ENCODE peak calls at places on chromosomes 11 and 22, in four cellular contexts. B, N, W and Y are unnamed samples.

GRCh38 chr11:95762513-95762912 is 27.1 kb downstream of the FAM76B start:
- DNase-seq in B (no peak), N (no peak), W (no peak), Y (no peak)

GRCh38 chr11:100774132-100774531 is 87.0 kb downstream of the ARHGAP42 start:
- DNase-seq in B (no peak), N (no peak), W (no peak), Y (no peak)

GRCh38 chr22:31089101-31090100 is 8.3 kb downstream of the SMTN start:
- DNase-seq in B (peak; percentile 61), N (no peak), W (no peak), Y (no peak)

GRCh38 chr11:70415176-70415575 is 16.8 kb downstream of the CTTN start:
- DNase-seq in B (no peak), N (no peak), W (no peak), Y (no peak)

GRCh38 chr11:706439-706956 is 467 bp downstream of the EPS8L2 start:
- DNase-seq in B (peak; percentile 52), N (no peak), W (no peak), Y (no peak)

GRCh38 chr22:20183823-20184222 is 33.0 kb upstream of the CCDC188 start:
- DNase-seq in B (no peak), N (no peak), W (no peak), Y (no peak)

GRCh38 chr11:1340111-1340510 is 30.7 kb upstream of the TOLLIP start:
- DNase-seq in B (no peak), N (no peak), W (no peak), Y (no peak)

GRCh38 chr22:20591660-20592310 is 84.4 kb downstream of the MED15 start:
- DNase-seq in B (peak; percentile 96), N (peak; percentile 45), W (peak; percentile 19), Y (no peak)

GRCh38 chr11:122668562-122669090 is 13.1 kb downstream of the UBASH3B start:
- DNase-seq in B (no peak), N (no peak), W (peak; percentile 34), Y (no peak)

GRCh38 chr11:118924591-118925585 is 838 bp downstream of the BCL9L start:
- DNase-seq in B (peak; percentile 57), N (no peak), W (no peak), Y (no peak)

GRCh38 chr11:117621226-117621625 is 175.8 kb downstream of the DSCAML1 start:
- DNase-seq in B (peak; percentile 61), N (no peak), W (peak; percentile 8), Y (no peak)

GRCh38 chr11:122979815-122980656 is 1.6 kb downstream of the BSX start:
- DNase-seq in B (no peak), N (no peak), W (no peak), Y (no peak)

GRCh38 chr22:20530368-20531153 is 23.2 kb downstream of the MED15 start:
- DNase-seq in B (no peak), N (no peak), W (peak; percentile 56), Y (no peak)

GRCh38 chr11:35582033-35582432 is 36.2 kb upstream of the FJX1 start:
- DNase-seq in B (no peak), N (no peak), W (no peak), Y (no peak)

GRCh38 chr11:35303596-35304392 is 115.6 kb downstream of the SLC1A2 start:
- DNase-seq in B (no peak), N (peak; percentile 52), W (no peak), Y (no peak)

GRCh38 chr22:30397656-30398635 is 1.1 kb downstream of the SEC14L2 start:
- DNase-seq in B (peak; percentile 41), N (no peak), W (no peak), Y (no peak)

GRCh38 chr11:109960831-109961230 is 132.4 kb upstream of the ZC3H12C start:
- DNase-seq in B (no peak), N (no peak), W (no peak), Y (no peak)

GRCh38 chr22:47374273-47374771 is 611.9 kb downstream of the TBC1D22A start:
- DNase-seq in B (no peak), N (no peak), W (no peak), Y (no peak)

DNA sequence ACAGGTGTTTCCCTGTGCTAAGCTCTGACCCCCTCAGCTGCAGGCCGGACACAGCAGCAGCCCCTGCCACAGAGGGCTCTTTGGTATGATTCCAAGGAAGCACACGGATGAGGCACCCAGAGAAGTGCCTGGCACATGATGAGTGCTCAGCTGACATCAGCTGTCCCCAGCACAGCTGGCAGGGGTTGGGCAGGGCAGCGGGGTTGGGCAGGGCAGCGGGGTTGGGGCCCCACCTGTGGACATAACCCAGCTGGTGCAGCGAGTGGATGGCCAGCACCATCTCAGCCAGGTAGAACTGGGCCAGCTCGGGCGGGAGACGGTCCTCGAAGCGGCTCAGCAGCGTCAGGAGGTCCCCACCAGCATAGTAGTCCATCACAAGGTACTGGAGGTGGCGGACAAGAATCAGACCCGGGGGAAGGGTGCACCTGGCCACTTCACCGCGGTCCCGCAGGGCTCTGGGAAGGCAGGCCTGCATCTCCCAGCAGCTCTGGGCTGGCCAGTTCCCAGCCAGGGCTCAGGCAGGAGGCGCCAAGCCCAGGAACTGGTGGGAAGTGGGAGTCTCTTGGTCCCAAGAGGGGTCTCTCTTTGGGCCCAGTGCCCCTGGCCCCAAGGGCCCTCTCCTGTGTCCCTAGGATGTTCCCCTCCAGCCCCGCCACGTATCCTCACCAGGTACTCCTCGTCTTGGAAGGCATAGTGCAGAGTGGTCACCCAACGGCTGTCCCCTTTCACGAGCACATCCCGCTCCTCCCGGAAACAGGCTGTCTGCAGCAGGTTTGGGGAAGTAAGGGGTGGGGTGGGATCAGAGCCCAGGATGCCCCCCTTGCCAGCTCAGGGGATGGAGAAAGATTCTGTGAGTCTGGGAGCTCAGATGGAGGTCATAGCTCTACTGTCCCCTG is 4.3 kb downstream of the CDC42BPG start:
- DNase-seq in B (no peak), N (no peak), W (no peak), Y (no peak)
- TF ChIP-seq CTCF in B (no peak), N (no peak), W (no peak), Y (no peak)

GRCh38 chr11:61799665-61800284 is 7.1 kb downstream of the FEN1 start:
- DNase-seq in B (no peak), N (no peak), W (no peak), Y (no peak)
- TF ChIP-seq TCF7L2 in B (no peak), N (no peak), W (no peak), Y (no peak)

GRCh38 chr22:36510966-36511881 is 4.4 kb upstream of the FOXRED2 start:
- DNase-seq in B (peak; percentile 26), N (peak; percentile 54), W (no peak), Y (no peak)
- TF ChIP-seq SIN3A in B (no peak), N (no peak), W (no peak), Y (no peak)

DNA sequence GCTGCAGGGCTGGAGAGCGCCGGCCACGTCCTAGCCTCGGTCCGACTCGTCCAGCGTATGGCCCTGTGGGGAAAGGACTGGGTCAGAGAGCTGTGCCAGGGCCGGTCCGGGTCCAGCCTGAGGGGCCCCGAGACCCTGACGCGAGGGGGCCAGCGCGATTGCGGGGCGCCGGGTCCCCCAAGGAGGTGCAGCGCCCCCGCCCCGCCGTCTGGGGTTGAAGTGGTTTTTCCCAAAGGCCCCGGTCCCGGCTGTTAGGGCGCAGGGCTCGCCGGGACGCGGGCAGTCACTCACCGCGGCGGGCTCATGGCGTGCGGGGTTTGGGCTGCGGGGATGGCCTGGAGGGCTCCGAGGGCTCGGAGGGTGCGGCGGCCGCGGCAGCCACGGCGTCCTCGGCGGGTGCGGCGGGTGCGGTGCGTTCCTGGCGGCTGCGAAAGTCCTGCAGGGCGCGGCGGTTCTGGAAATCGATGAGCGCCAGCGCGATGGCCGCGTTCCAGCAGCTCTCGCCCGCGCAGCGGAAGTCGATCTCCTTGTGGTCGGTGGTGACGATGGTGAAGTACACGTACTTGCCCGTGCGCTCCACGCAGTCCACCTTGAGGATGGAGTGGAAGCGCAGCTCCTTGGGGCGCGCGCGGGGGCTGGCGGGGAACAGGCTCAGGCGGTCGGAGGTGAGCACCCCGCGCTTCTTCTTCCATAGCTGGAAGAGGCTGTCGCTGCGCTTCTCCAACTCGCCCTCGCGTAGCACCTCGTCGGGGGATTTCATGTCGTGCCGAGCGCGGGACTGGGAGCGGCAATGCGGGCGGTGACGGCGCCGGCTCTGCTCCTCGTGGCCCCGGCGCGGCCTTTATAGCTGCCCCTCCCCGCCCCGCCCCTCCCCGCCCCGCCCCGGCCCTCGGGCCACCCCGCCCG is at the start of gene PHLDA2:
- DNase-seq in B (peak; percentile 73), N (no peak), W (peak; percentile 41), Y (no peak)
- TF ChIP-seq CTCF in B (no peak), N (no peak), W (no peak), Y (no peak)

GRCh38 chr22:17858033-17858432 is 83.8 kb upstream of the BID start:
- DNase-seq in B (no peak), N (no peak), W (no peak), Y (no peak)

GRCh38 chr22:17864398-17865182 is 90.3 kb upstream of the BID start:
- DNase-seq in B (no peak), N (no peak), W (no peak), Y (no peak)

GRCh38 chr22:17861909-17862308 is 87.6 kb upstream of the BID start:
- DNase-seq in B (no peak), N (no peak), W (no peak), Y (no peak)

GRCh38 chr22:17862646-17863181 is 88.4 kb upstream of the BID start:
- DNase-seq in B (no peak), N (no peak), W (no peak), Y (no peak)

DNA sequence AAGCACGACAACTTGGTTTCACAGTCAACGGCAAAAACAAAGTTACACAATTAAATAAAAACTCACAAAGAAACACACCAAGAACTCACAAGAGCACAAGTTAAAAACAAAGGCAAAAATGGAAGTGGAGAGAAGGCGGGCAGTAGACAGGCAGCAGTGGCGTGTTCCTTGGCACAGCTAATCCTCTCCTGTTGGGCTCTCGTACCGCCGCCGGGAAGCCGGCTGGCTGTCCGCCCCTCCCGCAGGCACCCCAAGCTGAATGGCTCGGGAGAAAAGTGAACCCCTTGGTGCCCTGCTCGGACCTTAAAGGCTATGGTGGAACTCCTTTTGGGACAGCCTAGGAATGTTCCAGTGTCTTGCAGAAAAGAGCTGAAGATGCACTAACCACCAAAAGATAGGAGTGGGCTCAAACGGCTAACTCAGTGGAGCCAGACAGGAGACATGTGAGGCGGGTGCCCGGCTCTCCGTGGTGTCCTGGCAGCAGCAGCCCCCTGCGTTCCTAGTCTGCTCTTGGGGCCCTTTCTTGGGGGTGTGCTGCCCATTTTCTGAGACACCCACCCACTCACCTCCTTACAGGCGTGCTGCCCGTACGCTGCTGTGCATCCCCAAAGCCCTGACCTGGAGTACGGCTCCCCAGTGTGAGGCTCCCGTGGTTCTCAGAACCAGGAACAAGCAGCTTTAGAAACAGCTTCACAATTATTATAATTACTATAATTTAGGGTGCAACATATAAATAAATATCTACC is 86.1 kb upstream of the BID start:
- DNase-seq in B (no peak), N (no peak), W (no peak), Y (no peak)
- TF ChIP-seq TCF7L2 in B (no peak), N (no peak), W (no peak), Y (no peak)

GRCh38 chr11:8638300-8638699 is 44.2 kb downstream of the TRIM66 start:
- DNase-seq in B (peak; percentile 58), N (no peak), W (no peak), Y (no peak)
- TF ChIP-seq SIN3A in B (no peak), N (no peak), W (no peak), Y (no peak)

GRCh38 chr11:86274503-86274902 is 27.5 kb upstream of the HIKESHI start:
- DNase-seq in B (peak; percentile 26), N (peak; percentile 5), W (no peak), Y (no peak)
- TF ChIP-seq CTCF in B (peak; percentile 25), N (peak; percentile 28), W (peak; percentile 51), Y (peak; percentile 41)